ENCODE peak calls at places on chromosomes 13 and 19, in four cellular contexts. Q is stimulated activated CD4-positive, alpha-beta T cell treated with anti-CD3 and anti-CD28 coated beads, Interleukin-1b, Interleukin-23, amount 100 ng/mL, for 1 hour; W is cardiac fibroblast; T is NCI-H1092. V is an unnamed sample.

GRCh38 chr13:74068471-74068870 is 65.7 kb downstream of the KLF12 start:
- DNase-seq in W (no peak), Q (no peak), T (no peak), V (no peak)

GRCh38 chr13:34942732-34943674 is 933 bp downstream of the NBEA start:
- DNase-seq in W (no peak), Q (no peak), T (no peak), V (no peak)

GRCh38 chr13:60756306-60756705 is 359.3 kb downstream of the TDRD3 start:
- DNase-seq in W (peak; percentile 16), T (no peak), Q (no peak), V (peak; percentile 13)

GRCh38 chr13:62357887-62358645 is 942.4 kb upstream of the PCDH20 start:
- DNase-seq in Q (no peak), T (no peak), W (peak; percentile 61), V (peak; percentile 74)

GRCh38 chr13:44323754-44324153 is 49.9 kb upstream of the SERP2 start:
- DNase-seq in Q (no peak), W (no peak), T (no peak), V (no peak)

GRCh38 chr19:15374796-15375440 is 4.7 kb downstream of the AKAP8 start:
- DNase-seq in T (no peak), Q (no peak), W (no peak), V (no peak)

GRCh38 chr13:33561627-33562026 is 256.3 kb upstream of the RFC3 start:
- DNase-seq in T (no peak), Q (no peak), W (no peak), V (no peak)

GRCh38 chr13:79741006-79741405 is 260.1 kb downstream of the NDFIP2 start:
- DNase-seq in T (no peak), W (peak; percentile 66), Q (no peak), V (no peak)

GRCh38 chr19:58033741-58034475 is at the start of gene ZSCAN1:
- DNase-seq in W (peak; percentile 79), Q (peak; percentile 1), T (peak; percentile 89), V (no peak)

GRCh38 chr13:113179374-113180230 is 21.2 kb downstream of the PROZ start:
- DNase-seq in T (no peak), W (peak; percentile 32), Q (no peak), V (no peak)

GRCh38 chr13:46124531-46124966 is 19.7 kb upstream of the CPB2 start:
- DNase-seq in Q (no peak), T (no peak), W (no peak), V (no peak)

GRCh38 chr19:5690955-5691204 is 785 bp downstream of the RPL36 start:
- DNase-seq in W (no peak), Q (no peak), T (no peak), V (no peak)

GRCh38 chr19:15161028-15161984 is 39.5 kb downstream of the NOTCH3 start:
- DNase-seq in T (no peak), Q (no peak), W (peak; percentile 39), V (peak; percentile 66)

GRCh38 chr19:17234911-17235617 is 9.0 kb downstream of the OCEL1 start:
- DNase-seq in W (peak; percentile 49), Q (peak; percentile 47), T (peak; percentile 35), V (peak; percentile 67)

GRCh38 chr13:33665776-33666175 is 152.2 kb upstream of the RFC3 start:
- DNase-seq in W (no peak), Q (no peak), T (no peak), V (no peak)

GRCh38 chr13:27372896-27373295 is 51.5 kb upstream of the GTF3A start:
- DNase-seq in Q (no peak), T (peak; percentile 92), W (peak; percentile 22), V (no peak)

GRCh38 chr19:2290441-2291184 is 8.6 kb upstream of the PEAK3 start:
- DNase-seq in T (no peak), Q (no peak), W (no peak), V (no peak)

GRCh38 chr19:51702103-51702753 is 9.1 kb downstream of the SPACA6 start:
- DNase-seq in W (peak; percentile 78), Q (no peak), T (no peak), V (peak; percentile 73)

GRCh38 chr19:13865578-13866462 is 11.1 kb upstream of the NANOS3 start:
- DNase-seq in W (no peak), Q (no peak), T (no peak), V (no peak)

GRCh38 chr13:87089391-87089790 is 581.8 kb upstream of the SLITRK5 start:
- DNase-seq in Q (no peak), T (no peak), W (peak; percentile 72), V (peak; percentile 55)

GRCh38 chr19:4694211-4694987 is 24.3 kb upstream of the MYDGF start:
- DNase-seq in T (no peak), Q (no peak), W (peak; percentile 83), V (peak; percentile 100)

GRCh38 chr19:49417090-49417489 is 6.2 kb downstream of the PTH2 start:
- DNase-seq in T (no peak), W (no peak), Q (no peak), V (no peak)

GRCh38 chr13:107208889-107209288 is 641.0 kb upstream of the ARGLU1 start:
- DNase-seq in W (no peak), T (no peak), Q (no peak), V (no peak)

GRCh38 chr19:3398900-3399278 is 32.5 kb downstream of the NFIC start:
- DNase-seq in W (no peak), T (no peak), Q (no peak), V (no peak)

GRCh38 chr13:24502567-24503375 is 9.8 kb downstream of the PARP4 start:
- DNase-seq in W (peak; percentile 45), Q (no peak), T (no peak), V (peak; percentile 88)

V was measured in MCF 10A.